ENCODE peak calls at places on chromosomes 4 and X, in nine cellular contexts. Q, X, R, V, I, A, H, T and W are unnamed samples.

GRCh38 chr4:86380176-86380724 is 20.4 kb upstream of the MAPK10 start:
- DNase-seq in Q (no peak), X (no peak), R (no peak), V (no peak), I (no peak), A (no peak), H (no peak), T (no peak), W (no peak)

GRCh38 chr4:141686929-141687328 is 50.5 kb downstream of the IL15 start:
- DNase-seq in Q (no peak), X (no peak), R (no peak), V (peak; percentile 43), I (no peak), A (no peak), H (no peak), T (peak; percentile 36), W (no peak)

GRCh38 chr4:80336582-80336981 is 1.1 kb downstream of the CFAP299 start:
- DNase-seq in Q (no peak), X (no peak), R (peak; percentile 14), V (no peak), I (peak; percentile 19), A (no peak), H (peak; percentile 39), T (peak; percentile 42), W (no peak)

GRCh38 chrX:141220342-141221008 is 21.8 kb downstream of the SPANXC start:
- DNase-seq in Q (no peak), X (peak; percentile 1), R (no peak), V (no peak), I (no peak), A (no peak), H (no peak), T (peak; percentile 71), W (no peak)

GRCh38 chr4:26413595-26413994 is 76.7 kb downstream of the CCKAR start:
- DNase-seq in Q (no peak), X (no peak), R (no peak), V (no peak), I (no peak), A (no peak), H (no peak), T (no peak), W (no peak)

GRCh38 chr4:5568931-5569330 is 139.4 kb downstream of the EVC2 start:
- DNase-seq in Q (no peak), X (no peak), R (no peak), V (no peak), I (no peak), A (no peak), H (no peak), T (no peak), W (no peak)

GRCh38 chrX:85113746-85114145 is 110.1 kb downstream of the APOOL start:
- DNase-seq in Q (no peak), X (no peak), R (no peak), V (no peak), I (no peak), A (no peak), H (no peak), T (no peak), W (no peak)

GRCh38 chr4:126851391-126851790 is 781.4 kb upstream of the INTU start:
- DNase-seq in Q (no peak), X (no peak), R (no peak), V (no peak), I (no peak), A (no peak), H (no peak), T (peak; percentile 62), W (no peak)

GRCh38 chr4:7878323-7878722 is 61.3 kb downstream of the AFAP1 start:
- DNase-seq in Q (no peak), X (no peak), R (no peak), V (no peak), I (no peak), A (no peak), H (no peak), T (no peak), W (no peak)

GRCh38 chr4:147535161-147535560 is 54.3 kb downstream of the EDNRA start:
- DNase-seq in Q (no peak), X (no peak), R (no peak), V (no peak), I (no peak), A (no peak), H (no peak), T (no peak), W (no peak)

DNA sequence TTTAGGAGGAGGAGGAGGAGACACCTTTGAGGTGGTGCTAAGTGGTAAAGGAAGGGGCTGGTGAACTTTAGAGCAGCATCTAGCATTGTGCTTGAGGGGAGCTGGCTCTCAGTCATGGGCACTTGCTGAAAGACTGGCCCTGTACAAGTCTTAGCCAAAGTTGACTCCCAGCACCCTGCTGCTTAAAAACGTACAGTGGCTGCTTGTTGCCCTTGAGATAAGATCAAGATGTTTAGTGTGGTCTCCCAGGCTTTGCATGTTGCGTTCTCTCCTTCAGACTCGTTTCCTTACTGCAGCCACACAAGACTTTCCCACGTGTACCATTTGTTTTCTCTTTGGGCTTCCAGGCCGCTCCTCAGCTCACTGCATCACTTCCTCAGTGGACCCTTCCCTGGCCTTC is 1.8 kb downstream of the MED28 start:
- DNase-seq in Q (no peak), X (no peak), R (no peak), V (no peak), I (no peak), A (peak; percentile 96), H (no peak), T (no peak), W (no peak)
- H3K4me3 ChIP-seq in Q (peak overlapping the region; percentile 85), X (no peak overlapping the region), R (no peak overlapping the region), V (no peak overlapping the region), I (no peak overlapping the region), A (peak overlapping the region; percentile 99), H (no peak overlapping the region), T (peak overlapping the region; percentile 17), W (peak overlapping the region; percentile 69)

GRCh38 chrX:115589419-115589818 is 28.4 kb downstream of the PLS3 start:
- DNase-seq in Q (no peak), X (no peak), R (no peak), V (no peak), I (no peak), A (no peak), H (no peak), T (no peak), W (no peak)
- H3K4me3 ChIP-seq in Q (no peak overlapping the region), X (no peak overlapping the region), R (no peak overlapping the region), V (no peak overlapping the region), I (no peak overlapping the region), A (no peak overlapping the region), H (no peak overlapping the region), T (no peak overlapping the region), W (no peak overlapping the region)

GRCh38 chrX:155070663-155070974 is 317 bp downstream of the CMC4 start:
- DNase-seq in Q (no peak), X (no peak), R (no peak), V (peak; percentile 6), I (no peak), A (no peak), H (no peak), T (no peak), W (no peak)

GRCh38 chrX:155070038-155070437 is 898 bp downstream of the CMC4 start:
- DNase-seq in Q (no peak), X (no peak), R (no peak), V (no peak), I (no peak), A (no peak), H (no peak), T (peak; percentile 2), W (no peak)

GRCh38 chrX:155070975-155071693 is at the start of the genes BRCC3, CMC4 and MTCP1:
- DNase-seq in Q (peak; percentile 85), X (no peak), R (peak; percentile 85), V (peak; percentile 42), I (peak; percentile 82), A (peak; percentile 67), H (peak; percentile 81), T (peak; percentile 78), W (peak; percentile 84)

GRCh38 chrX:155068165-155068564 is 2.8 kb downstream of the CMC4 start:
- DNase-seq in Q (no peak), X (no peak), R (no peak), V (no peak), I (no peak), A (no peak), H (no peak), T (peak; percentile 86), W (no peak)

GRCh38 chrX:155069414-155069813 is 1.5 kb downstream of the CMC4 start:
- DNase-seq in Q (no peak), X (no peak), R (no peak), V (no peak), I (no peak), A (no peak), H (no peak), T (no peak), W (no peak)
- H3K4me3 ChIP-seq in Q (peak overlapping the region; percentile 44), X (peak overlapping the region; percentile 53), R (no peak overlapping the region), V (no peak overlapping the region), I (peak overlapping the region; percentile 45), A (no peak overlapping the region), H (no peak overlapping the region), T (peak overlapping the region; percentile 56), W (peak overlapping the region; percentile 92)

GRCh38 chr4:37687175-37687525 is 974 bp upstream of the RELL1 start:
- DNase-seq in Q (no peak), X (no peak), R (no peak), V (no peak), I (no peak), A (no peak), H (no peak), T (no peak), W (no peak)
- H3K4me3 ChIP-seq in Q (peak overlapping the region; percentile 65), X (peak overlapping the region; percentile 54), R (no peak overlapping the region), V (peak overlapping the region; percentile 88), I (no peak overlapping the region), A (peak overlapping the region; percentile 50), H (no peak overlapping the region), T (peak overlapping the region; percentile 56), W (peak overlapping the region; percentile 23)

DNA sequence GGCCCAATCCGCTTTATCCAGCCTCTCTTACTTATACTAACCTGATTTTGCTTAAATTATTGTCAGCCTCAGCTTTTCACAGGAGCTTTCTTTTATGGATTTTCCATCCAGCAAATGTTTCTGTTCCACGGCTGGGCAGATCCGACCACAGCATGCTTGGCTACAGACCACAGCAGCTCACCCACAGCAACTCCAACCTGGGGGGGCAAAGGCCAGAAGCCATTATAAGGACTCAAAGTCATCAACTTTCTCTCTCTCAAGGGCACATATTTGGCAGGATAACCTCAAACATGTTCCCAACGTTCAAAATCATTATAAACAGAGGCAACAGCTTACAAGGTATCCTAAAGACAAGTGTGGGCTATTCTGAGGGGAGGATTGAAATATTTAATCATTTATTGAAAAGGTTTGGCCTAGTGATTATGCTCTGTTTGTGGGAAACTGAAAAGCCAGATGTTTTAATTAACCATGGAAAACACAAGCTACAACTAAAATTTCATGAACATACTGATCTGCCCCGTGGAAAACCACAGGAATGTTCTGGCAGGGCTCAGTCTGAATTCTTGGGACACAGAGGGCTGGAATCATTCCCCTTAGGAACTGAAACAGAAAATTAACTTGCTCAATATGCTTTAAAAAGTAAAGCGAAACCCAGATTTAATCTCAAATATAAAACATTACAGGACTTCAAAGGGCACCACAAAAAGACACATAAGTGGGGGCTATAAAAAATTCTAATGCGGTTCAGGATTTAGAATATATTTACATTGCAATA is 71.2 kb downstream of the APBB2 start:
- DNase-seq in Q (peak; percentile 62), X (peak; percentile 94), R (peak; percentile 39), V (peak; percentile 76), I (peak; percentile 52), A (no peak), H (peak; percentile 62), T (peak; percentile 96), W (no peak)
- H3K4me3 ChIP-seq in Q (no peak overlapping the region), X (no peak overlapping the region), R (no peak overlapping the region), V (no peak overlapping the region), I (peak overlapping the region; percentile 10), A (no peak overlapping the region), H (no peak overlapping the region), T (peak overlapping the region; percentile 19), W (no peak overlapping the region)

GRCh38 chrX:79147477-79147876 is 3.0 kb downstream of the GPR174 start:
- DNase-seq in Q (no peak), X (no peak), R (no peak), V (no peak), I (no peak), A (no peak), H (no peak), T (no peak), W (no peak)
- H3K4me3 ChIP-seq in Q (no peak overlapping the region), X (no peak overlapping the region), R (no peak overlapping the region), V (no peak overlapping the region), I (no peak overlapping the region), A (peak overlapping the region; percentile 71), H (no peak overlapping the region), T (no peak overlapping the region), W (peak overlapping the region; percentile 99)